ENCODE peak calls at places on chromosomes 12 and 14, in nine cellular contexts. L is heart left ventricle, B is upper lobe of right lung, G is right cardiac atrium, M is heart right ventricle, X is PC-3, Y is HCT116, N is psoas muscle, F is DND-41. J is an unnamed sample.

GRCh38 chr12:51320311-51320694 is 3.7 kb downstream of the BIN2 start:
- ATAC-seq in L (no peak), B (no peak), G (no peak), M (no peak), X (no peak), Y (no peak), N (no peak), F (no peak), J (no peak)

GRCh38 chr12:53145383-53145782 is 35.1 kb upstream of the ZNF740 start:
- ATAC-seq in L (no peak), B (no peak), G (no peak), M (no peak), X (no peak), Y (no peak), N (no peak), F (no peak), J (no peak)

GRCh38 chr14:82419933-82420332 is 886.3 kb upstream of the SEL1L start:
- ATAC-seq in L (peak), B (no peak), G (peak), M (no peak), X (no peak), Y (no peak), N (no peak), F (no peak), J (no peak)

GRCh38 chr14:79686196-79686595 is 525.1 kb downstream of the DIO2 start:
- ATAC-seq in L (no peak), B (no peak), G (no peak), M (no peak), X (no peak), Y (no peak), N (no peak), F (no peak), J (no peak)

GRCh38 chr14:64195194-64195593 is 99.0 kb downstream of the ESR2 start:
- ATAC-seq in L (no peak), B (no peak), G (no peak), M (no peak), X (no peak), Y (no peak), N (no peak), F (no peak), J (no peak)

GRCh38 chr12:80513211-80513610 is 69.2 kb downstream of the PTPRQ start:
- ATAC-seq in L (no peak), B (no peak), G (peak), M (no peak), X (no peak), Y (no peak), N (no peak), F (no peak), J (no peak)

GRCh38 chr12:113195598-113195997 is 10.1 kb downstream of the RITA1 start:
- ATAC-seq in L (no peak), B (no peak), G (no peak), M (no peak), X (no peak), Y (no peak), N (no peak), F (no peak), J (no peak)

GRCh38 chr14:35398095-35398584 is 6.4 kb downstream of the NFKBIA start:
- ATAC-seq in L (peak), B (no peak), G (peak), M (no peak), X (peak), Y (no peak), N (no peak), F (no peak), J (peak)

GRCh38 chr12:91406920-91407341 is 224.3 kb upstream of the DCN start:
- ATAC-seq in L (no peak), B (no peak), G (no peak), M (no peak), X (peak), Y (peak), N (no peak), F (no peak), J (no peak)

GRCh38 chr12:116067892-116068291 is 209.6 kb downstream of the MED13L start:
- ATAC-seq in L (peak), B (no peak), G (no peak), M (no peak), X (no peak), Y (no peak), N (no peak), F (no peak), J (no peak)

GRCh38 chr14:63470877-63471565 is 72.2 kb downstream of the PPP2R5E start:
- ATAC-seq in L (peak), B (peak), G (no peak), M (no peak), X (peak), Y (peak), N (peak), F (no peak), J (peak)

GRCh38 chr12:107560194-107560905 is 125.2 kb upstream of the PWP1 start:
- ATAC-seq in L (peak), B (no peak), G (no peak), M (peak), X (no peak), Y (peak), N (no peak), F (no peak), J (no peak)

GRCh38 chr14:104026024-104026423 is 59.5 kb upstream of the ASPG start:
- ATAC-seq in L (no peak), B (no peak), G (no peak), M (no peak), X (no peak), Y (peak), N (no peak), F (no peak), J (no peak)

GRCh38 chr14:68535404-68536024 is 257.4 kb downstream of the ZFP36L1 start:
- ATAC-seq in L (no peak), B (no peak), G (no peak), M (no peak), X (peak), Y (peak), N (peak), F (no peak), J (peak)

GRCh38 chr12:61385771-61386170 is 874.4 kb upstream of the USP15 start:
- ATAC-seq in L (no peak), B (no peak), G (no peak), M (no peak), X (no peak), Y (no peak), N (no peak), F (no peak), J (no peak)

GRCh38 chr14:43539210-43539609 is 967.9 kb downstream of the FSCB start:
- ATAC-seq in L (no peak), B (peak), G (peak), M (no peak), X (peak), Y (no peak), N (no peak), F (no peak), J (no peak)

GRCh38 chr14:60862283-60862682 is 118.6 kb downstream of the TRMT5 start:
- ATAC-seq in L (peak), B (peak), G (peak), M (no peak), X (peak), Y (no peak), N (peak), F (no peak), J (peak)

GRCh38 chr14:65015391-65015790 is 28.7 kb downstream of the FNTB start:
- ATAC-seq in L (peak), B (no peak), G (peak), M (no peak), X (no peak), Y (no peak), N (no peak), F (no peak), J (no peak)

GRCh38 chr14:93789366-93790130 is 1.3 kb upstream of the PRIMA1 start:
- ATAC-seq in L (peak), B (no peak), G (peak), M (peak), X (no peak), Y (peak), N (peak), F (no peak), J (peak)

GRCh38 chr12:83016226-83016835 is 329.6 kb downstream of the TMTC2 start:
- ATAC-seq in L (peak), B (peak), G (peak), M (peak), X (peak), Y (peak), N (peak), F (no peak), J (peak)

GRCh38 chr12:806116-806805 is 53.9 kb downstream of the WNK1 start:
- ATAC-seq in L (peak), B (no peak), G (peak), M (no peak), X (no peak), Y (no peak), N (peak), F (no peak), J (no peak)
- H3K27ac ChIP-seq in L (peak), B (no peak), G (no peak), M (no peak), X (peak), Y (no peak), N (peak), F (no peak), J (no peak)

GRCh38 chr14:75205586-75205985 is 29.2 kb upstream of the TMED10 start:
- ATAC-seq in L (no peak), B (peak), G (no peak), M (no peak), X (peak), Y (no peak), N (no peak), F (no peak), J (no peak)

GRCh38 chr14:75206190-75206589 is 29.8 kb upstream of the TMED10 start:
- ATAC-seq in L (no peak), B (no peak), G (no peak), M (no peak), X (no peak), Y (no peak), N (no peak), F (no peak), J (no peak)

GRCh38 chr14:75201087-75201486 is 24.7 kb upstream of the TMED10 start:
- ATAC-seq in L (no peak), B (no peak), G (no peak), M (no peak), X (no peak), Y (no peak), N (no peak), F (no peak), J (no peak)

GRCh38 chr14:75202671-75203070 is 26.3 kb upstream of the TMED10 start:
- ATAC-seq in L (no peak), B (no peak), G (no peak), M (no peak), X (no peak), Y (no peak), N (no peak), F (no peak), J (no peak)

GRCh38 chr14:75204106-75204505 is 27.7 kb upstream of the TMED10 start:
- ATAC-seq in L (no peak), B (peak), G (peak), M (no peak), X (no peak), Y (no peak), N (no peak), F (no peak), J (peak)
- H3K4me3 ChIP-seq in L (no peak), B (no peak), G (no peak), M (no peak), X (no peak), Y (no peak), N (no peak), F (no peak), J (no peak)

DNA sequence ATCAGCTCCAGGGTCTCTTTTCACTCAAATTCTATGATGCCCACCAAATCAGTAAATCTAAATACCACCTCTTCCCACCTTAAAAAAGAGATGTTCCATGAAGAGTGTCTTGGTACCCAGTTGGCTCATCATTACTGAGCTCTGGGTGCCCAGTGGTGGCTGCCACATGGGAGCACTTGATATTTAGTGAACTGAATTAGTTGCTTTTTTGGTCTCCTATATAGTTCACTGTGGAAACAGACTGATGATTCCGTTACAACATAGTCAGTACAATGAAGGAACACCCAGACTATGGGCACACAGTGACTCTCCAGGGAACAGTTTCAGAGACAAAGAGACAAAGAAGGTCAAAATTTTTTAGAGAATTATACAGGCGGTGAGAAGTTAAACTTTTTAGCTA is 14.7 kb upstream of the YY1 start:
- ATAC-seq in L (no peak), B (no peak), G (no peak), M (no peak), X (no peak), Y (no peak), N (no peak), F (peak), J (no peak)
- H3K27ac ChIP-seq in L (no peak), B (no peak), G (no peak), M (no peak), X (no peak), Y (no peak), N (no peak), F (peak), J (no peak)

GRCh38 chr12:123388948-123389559 is 5.1 kb downstream of the KMT5A start:
- ATAC-seq in L (no peak), B (no peak), G (no peak), M (no peak), X (peak), Y (peak), N (no peak), F (no peak), J (peak)
- H3K4me3 ChIP-seq in L (peak), B (peak), G (peak), M (peak), X (peak), Y (peak), N (peak), F (peak), J (peak)

DNA sequence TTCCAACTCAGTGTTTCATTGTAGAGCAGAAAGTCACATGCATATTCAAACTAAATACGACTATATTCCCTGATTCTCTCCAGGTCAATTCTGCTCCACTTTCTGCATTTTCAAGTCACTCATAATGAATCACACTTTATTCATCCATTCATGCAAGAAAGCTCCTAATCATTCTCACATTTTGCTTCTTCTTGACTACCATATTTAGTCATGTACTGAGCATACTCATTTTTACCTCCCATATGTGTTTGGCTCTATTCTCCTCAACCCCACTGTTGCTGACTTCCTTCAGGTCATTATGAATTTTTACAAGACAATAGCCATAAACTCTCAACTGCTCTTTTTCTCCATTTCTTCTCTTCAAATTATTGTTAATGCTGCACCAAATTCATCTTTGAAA is 43.3 kb upstream of the PIK3C2G start:
- ATAC-seq in L (no peak), B (no peak), G (no peak), M (no peak), X (no peak), Y (no peak), N (no peak), F (no peak), J (no peak)
- H3K27ac ChIP-seq in L (no peak), B (no peak), G (no peak), M (no peak), X (no peak), Y (no peak), N (no peak), F (no peak), J (no peak)

DNA sequence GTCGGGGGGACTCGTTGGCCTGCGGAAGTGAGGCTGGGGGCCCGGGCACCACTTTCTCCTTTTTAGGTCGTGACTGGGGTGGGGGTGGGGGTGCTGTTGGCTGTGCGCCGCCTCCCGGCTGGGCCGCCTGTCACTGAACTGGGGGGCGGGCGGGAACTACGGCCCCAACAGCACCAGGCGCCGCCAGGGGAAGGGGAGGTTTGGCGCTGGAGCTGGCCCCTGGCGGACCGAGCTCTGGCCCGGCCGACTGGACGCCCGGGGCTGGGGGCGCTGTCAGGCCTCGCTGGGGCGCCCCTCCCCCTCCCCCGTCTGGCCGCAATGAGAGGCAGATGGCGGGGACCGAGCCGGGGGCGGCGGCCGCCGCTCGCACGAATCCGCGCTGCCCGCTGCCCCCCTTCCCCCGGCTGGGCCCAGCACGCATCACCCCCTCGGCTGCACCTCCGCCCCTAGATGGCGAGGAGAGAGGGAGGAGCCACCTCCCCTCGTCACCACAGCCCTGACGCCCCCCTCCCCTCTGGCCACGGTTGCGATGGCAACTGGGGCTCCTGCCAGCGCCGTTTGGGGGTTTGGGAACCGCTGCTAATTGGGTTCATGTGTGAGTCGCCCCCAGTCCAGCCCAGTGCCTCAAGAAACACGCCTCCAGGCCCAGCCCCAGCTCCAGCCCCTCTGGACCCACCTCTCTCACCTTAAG is 723 bp downstream of the NFATC4 start:
- ATAC-seq in L (peak), B (no peak), G (no peak), M (no peak), X (no peak), Y (no peak), N (no peak), F (peak), J (no peak)
- H3K4me3 ChIP-seq in L (peak), B (peak), G (peak), M (peak), X (peak), Y (peak), N (peak), F (no peak), J (peak)

DNA sequence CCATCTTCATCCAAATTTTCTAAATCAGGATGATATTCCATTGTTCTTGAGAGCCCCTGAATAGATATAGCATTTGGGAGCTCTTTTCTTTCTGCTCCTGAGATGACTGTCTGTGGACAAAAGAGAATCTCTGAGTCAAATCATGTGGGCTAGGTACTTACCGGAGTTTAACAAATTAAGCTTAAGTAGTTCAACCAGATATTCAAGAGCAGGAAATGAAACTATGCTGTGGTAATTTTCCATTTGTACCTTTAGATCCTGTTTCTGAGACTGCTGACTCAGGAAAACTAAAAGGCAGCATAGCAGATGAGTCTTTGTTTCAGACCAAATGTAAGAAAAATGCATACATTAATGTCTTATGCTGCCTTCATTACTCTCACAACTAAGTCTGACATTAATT is at the start of gene CLEC7A:
- ATAC-seq in L (peak), B (peak), G (no peak), M (no peak), X (no peak), Y (no peak), N (no peak), F (peak), J (no peak)
- H3K27ac ChIP-seq in L (peak), B (peak), G (no peak), M (no peak), X (no peak), Y (no peak), N (no peak), F (no peak), J (no peak)

GRCh38 chr14:72753044-72753710 is 140.7 kb downstream of the DPF3 start:
- ATAC-seq in L (no peak), B (no peak), G (no peak), M (no peak), X (no peak), Y (no peak), N (no peak), F (no peak), J (no peak)
- H3K4me3 ChIP-seq in L (no peak), B (no peak), G (no peak), M (no peak), X (no peak), Y (no peak), N (no peak), F (no peak), J (no peak)